ENCODE peak calls at places on chromosomes 2 and 18, in six cellular contexts. L is NCI-H1930, Q is ovary, G is NCI-H1417, N is AG20443, O is H54. F is an unnamed sample.

GRCh38 chr18:45686892-45687611 is 36.9 kb upstream of the SLC14A1 start:
- DNase-seq in O (no peak), Q (no peak), G (peak), N (no peak), L (no peak), F (peak)

GRCh38 chr2:6692061-6692460 is 173.6 kb downstream of the CMPK2 start:
- DNase-seq in G (no peak), N (no peak), Q (no peak), O (no peak), L (no peak), F (no peak)

GRCh38 chr2:120552800-120553471 is 182.7 kb upstream of the GLI2 start:
- DNase-seq in L (peak), N (peak), G (no peak), O (peak), Q (peak), F (no peak)

GRCh38 chr2:162710282-162710891 is 128.2 kb downstream of the KCNH7 start:
- DNase-seq in Q (no peak), O (no peak), G (peak), N (no peak), L (peak), F (no peak)

GRCh38 chr2:27746325-27746724 is 25.2 kb upstream of the MRPL33 start:
- DNase-seq in N (no peak), O (no peak), Q (no peak), G (no peak), L (no peak), F (no peak)

GRCh38 chr18:69961718-69962117 is 14.0 kb upstream of the CD226 start:
- DNase-seq in O (no peak), G (no peak), N (no peak), L (no peak), Q (no peak), F (no peak)

GRCh38 chr2:136025057-136025973 is 39.9 kb upstream of the DARS1 start:
- DNase-seq in Q (no peak), N (peak), L (peak), O (no peak), G (peak), F (peak)

GRCh38 chr2:102187191-102188150 is 648 bp downstream of the IL1RL2 start:
- DNase-seq in Q (peak), O (no peak), L (no peak), N (peak), G (no peak), F (peak)

GRCh38 chr2:202425036-202425435 is 48.9 kb downstream of the BMPR2 start:
- DNase-seq in O (no peak), Q (no peak), G (no peak), N (no peak), L (no peak), F (no peak)